ENCODE peak calls at places on chromosomes 3 and 15, in four cellular contexts. U is right atrium auricular region, A is cardiac muscle cell, C is AG10803. P is an unnamed sample.

GRCh38 chr15:31312220-31312619 is 14.4 kb upstream of the KLF13 start:
- DNase-seq in U (no peak), A (no peak), C (no peak), P (peak; percentile 76)

GRCh38 chr3:68648494-68648893 is 283.9 kb downstream of the TAFA4 start:
- DNase-seq in U (no peak), A (no peak), C (no peak), P (no peak)

GRCh38 chr3:128313181-128313725 is 153.4 kb downstream of the DNAJB8 start:
- DNase-seq in U (peak; percentile 43), A (no peak), C (no peak), P (peak; percentile 48)

GRCh38 chr3:172101107-172101506 is 61.7 kb downstream of the FNDC3B start:
- DNase-seq in U (no peak), A (no peak), C (no peak), P (no peak)

GRCh38 chr15:80578206-80578595 is 116.9 kb upstream of the ABHD17C start:
- DNase-seq in U (no peak), A (no peak), C (no peak), P (no peak)

GRCh38 chr15:59553879-59554735 is 57.5 kb upstream of the GCNT3 start:
- DNase-seq in U (no peak), A (peak; percentile 88), C (peak; percentile 64), P (no peak)

GRCh38 chr15:71337197-71337845 is 222.1 kb downstream of the THSD4 start:
- DNase-seq in U (no peak), A (peak; percentile 15), C (no peak), P (no peak)

GRCh38 chr3:128266453-128266852 is 113.2 kb downstream of the EEFSEC start:
- DNase-seq in U (no peak), A (peak; percentile 48), C (no peak), P (peak; percentile 54)

GRCh38 chr3:136818191-136818850 is 605 bp upstream of the SLC35G2 start:
- DNase-seq in U (peak; percentile 86), A (peak; percentile 85), C (peak; percentile 76), P (no peak)

GRCh38 chr15:90891346-90891949 is 7.1 kb downstream of the FES start:
- DNase-seq in U (no peak), A (no peak), C (no peak), P (no peak)

GRCh38 chr15:90892023-90892422 is 7.7 kb downstream of the FES start:
- DNase-seq in U (no peak), A (no peak), C (no peak), P (no peak)

GRCh38 chr15:90892498-90893174 is 8.3 kb downstream of the FES start:
- DNase-seq in U (no peak), A (no peak), C (no peak), P (no peak)

GRCh38 chr15:90895571-90896117 is 7.5 kb upstream of the MAN2A2 start:
- DNase-seq in U (no peak), A (no peak), C (no peak), P (no peak)

GRCh38 chr15:90893175-90894090 is 9.1 kb downstream of the FES start:
- DNase-seq in U (no peak), A (no peak), C (no peak), P (no peak)
- TF ChIP-seq CTCF in U (no peak), A (peak; percentile 14), C (no peak), P (no peak)

DNA sequence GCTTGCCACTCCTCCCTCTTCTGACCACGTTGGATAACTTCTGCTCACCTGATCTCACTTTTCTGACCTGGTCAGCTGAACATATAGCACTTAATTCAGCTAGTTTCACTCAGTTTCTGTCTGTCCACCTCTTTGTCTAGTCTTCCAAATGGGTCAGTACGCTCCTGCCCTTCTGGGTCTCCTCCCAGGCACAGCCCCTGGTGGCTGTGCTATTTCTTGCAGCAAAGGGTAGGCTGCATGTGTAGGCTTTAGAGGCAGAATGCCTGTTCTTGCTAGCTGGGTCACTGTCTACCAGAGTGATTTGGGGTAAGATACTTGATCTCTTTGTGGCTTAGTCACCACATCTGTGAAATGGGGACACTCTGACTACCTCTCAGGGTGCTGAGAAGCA is 2.4 kb upstream of the RBP1 start:
- DNase-seq in U (no peak), A (no peak), C (no peak), P (no peak)
- TF ChIP-seq CTCF in U (no peak), A (no peak), C (no peak), P (no peak)

GRCh38 chr3:170111147-170111771 is 70.3 kb downstream of the PHC3 start:
- DNase-seq in U (no peak), A (no peak), C (no peak), P (no peak)

DNA sequence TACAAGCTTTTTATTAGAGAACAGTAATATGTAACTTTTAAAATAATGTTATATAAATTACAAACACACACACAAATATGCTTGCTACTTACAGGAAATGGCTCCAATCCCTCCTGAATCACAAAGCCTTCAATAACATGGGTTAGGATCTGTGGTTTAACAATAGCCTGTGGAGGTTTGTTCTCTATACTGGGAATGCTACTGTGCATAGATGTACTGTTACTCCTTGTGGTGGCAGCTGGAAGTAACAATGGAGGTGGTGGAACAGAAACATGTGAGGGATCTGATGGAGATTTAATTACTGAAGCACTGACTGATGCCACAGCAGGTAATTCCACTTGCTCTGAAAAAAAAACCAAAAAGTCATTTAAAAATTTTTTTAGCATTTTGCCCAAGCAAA is 64.4 kb downstream of the PHC3 start:
- DNase-seq in U (no peak), A (peak; percentile 9), C (no peak), P (no peak)
- TF ChIP-seq CTCF in U (no peak), A (peak; percentile 26), C (peak; percentile 37), P (peak; percentile 29)

DNA sequence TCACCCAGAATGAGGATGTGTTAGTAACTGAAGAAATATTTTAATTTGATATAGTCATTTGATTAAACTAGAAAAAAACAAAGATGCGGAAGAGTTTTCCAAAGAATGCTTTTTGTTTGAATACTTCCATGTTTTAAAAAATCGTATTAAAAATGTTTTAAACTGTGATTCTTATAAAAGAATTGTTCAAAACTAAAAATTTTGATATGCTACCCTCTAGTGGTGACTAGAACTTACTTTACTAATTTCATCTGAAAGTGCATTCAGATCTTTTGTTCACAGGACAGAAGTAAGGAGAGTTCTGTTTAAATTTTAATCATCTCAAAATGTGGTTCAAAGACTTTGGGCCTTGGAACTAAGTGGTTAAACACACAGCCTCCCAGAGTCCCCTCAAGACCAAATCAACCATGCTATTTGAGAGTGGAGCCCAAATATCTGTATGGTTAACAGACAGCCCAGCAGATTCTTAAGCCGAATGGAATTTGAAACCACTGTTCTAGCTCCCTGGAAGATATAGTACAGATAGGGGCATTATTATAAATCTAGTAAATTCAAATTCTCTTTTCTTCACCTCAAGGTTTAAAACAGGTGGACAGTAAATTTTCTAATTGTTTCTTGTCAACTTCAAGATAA is 45.2 kb upstream of the SYNPR start:
- DNase-seq in U (no peak), A (peak; percentile 8), C (peak; percentile 11), P (no peak)
- TF ChIP-seq CTCF in U (peak; percentile 49), A (peak; percentile 38), C (peak; percentile 48), P (peak; percentile 46)

GRCh38 chr15:77032647-77033416 is 37.9 kb downstream of the PSTPIP1 start:
- DNase-seq in U (peak; percentile 36), A (no peak), C (no peak), P (no peak)

GRCh38 chr15:77032052-77032646 is 37.2 kb downstream of the PSTPIP1 start:
- DNase-seq in U (no peak), A (no peak), C (no peak), P (no peak)

GRCh38 chr15:77030928-77031375 is 36.0 kb downstream of the PSTPIP1 start:
- DNase-seq in U (no peak), A (no peak), C (no peak), P (no peak)

GRCh38 chr15:77030042-77030927 is 35.4 kb downstream of the PSTPIP1 start:
- DNase-seq in U (no peak), A (no peak), C (no peak), P (peak; percentile 85)

DNA sequence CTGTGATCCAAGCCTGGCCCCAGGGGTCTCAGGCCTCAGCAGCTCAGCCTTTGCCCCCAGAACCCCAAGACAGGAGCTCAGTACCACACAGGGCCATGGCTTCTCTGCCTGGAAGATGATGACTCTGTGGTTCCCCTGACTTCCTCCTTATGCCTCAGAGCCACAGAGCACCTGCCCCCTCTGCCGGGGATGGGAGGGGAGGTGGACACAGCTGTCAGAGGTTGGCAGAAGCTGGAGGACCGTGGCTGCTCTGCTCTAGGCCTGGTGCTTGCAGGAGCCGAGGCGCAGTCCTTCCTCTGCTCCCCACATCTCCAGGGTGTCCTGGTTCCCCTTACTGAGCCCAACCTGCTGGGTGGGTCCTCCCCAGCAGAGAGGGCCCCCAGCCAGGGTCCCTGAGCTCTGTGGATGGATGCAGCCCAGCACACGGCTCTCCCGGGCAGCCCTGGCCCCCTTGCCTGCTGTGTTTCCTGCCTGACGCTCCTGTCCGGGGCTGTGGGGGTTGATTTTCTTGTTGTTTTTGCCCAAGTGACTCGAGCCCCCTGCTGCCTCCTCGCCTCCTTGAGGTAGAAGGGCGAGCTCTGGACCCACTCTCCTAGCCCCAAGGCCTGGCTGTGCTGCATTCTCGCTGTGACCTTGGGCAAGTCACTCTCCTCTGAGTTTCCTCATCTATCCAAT is 36.6 kb downstream of the PSTPIP1 start:
- DNase-seq in U (no peak), A (no peak), C (no peak), P (no peak)
- TF ChIP-seq CTCF in U (no peak), A (no peak), C (no peak), P (no peak)

P was measured in osteocyte.